ENCODE peak calls at places on chromosomes 13 and 19, in eight cellular contexts. J is lower leg skin, Y is ovary, D is erythroblast, U is adrenal gland, M is A549, C is breast epithelium, E is K562. P is an unnamed sample.

GRCh38 chr13:76009491-76009890 is 373.4 kb downstream of the LMO7 start:
- DNase-seq in J (no peak), Y (no peak), D (no peak), U (no peak), M (peak), C (no peak), E (no peak), P (no peak)

GRCh38 chr13:104900186-104900817 is 1635.2 kb downstream of the EFNB2 start:
- DNase-seq in J (no peak), Y (no peak), D (no peak), U (no peak), M (no peak), C (no peak), E (no peak), P (no peak)

GRCh38 chr13:26558074-26558805 is 757 bp downstream of the WASF3 start:
- DNase-seq in J (no peak), Y (no peak), D (no peak), U (peak), M (no peak), C (no peak), E (no peak), P (no peak)

GRCh38 chr19:4859697-4860096 is 7.8 kb downstream of the PLIN3 start:
- DNase-seq in J (no peak), Y (no peak), D (no peak), U (no peak), M (no peak), C (no peak), E (no peak), P (no peak)

GRCh38 chr19:17424743-17425365 is 5.0 kb downstream of the MVB12A start:
- DNase-seq in J (no peak), Y (peak), D (peak), U (peak), M (no peak), C (no peak), E (peak), P (no peak)

GRCh38 chr19:53388168-53388567 is 6.8 kb upstream of the ZNF765 start:
- DNase-seq in J (no peak), Y (no peak), D (no peak), U (no peak), M (no peak), C (no peak), E (no peak), P (no peak)

GRCh38 chr13:97853550-97853949 is 99.9 kb upstream of the IPO5 start:
- DNase-seq in J (no peak), Y (no peak), D (no peak), U (no peak), M (no peak), C (no peak), E (no peak), P (no peak)

GRCh38 chr19:48511800-48512503 is at the start of gene LMTK3:
- DNase-seq in J (no peak), Y (no peak), D (no peak), U (peak), M (peak), C (no peak), E (peak), P (no peak)

GRCh38 chr13:73782781-73783180 is 351.4 kb downstream of the KLF12 start:
- DNase-seq in J (no peak), Y (no peak), D (no peak), U (no peak), M (no peak), C (no peak), E (no peak), P (no peak)

GRCh38 chr19:12987190-12987589 is 8.1 kb upstream of the NFIX start:
- DNase-seq in J (no peak), Y (no peak), D (no peak), U (no peak), M (no peak), C (no peak), E (no peak), P (no peak)

GRCh38 chr13:22937241-22937640 is 243.5 kb upstream of the SGCG start:
- DNase-seq in J (no peak), Y (no peak), D (no peak), U (no peak), M (no peak), C (no peak), E (no peak), P (no peak)

GRCh38 chr13:98083507-98083906 is 59.4 kb upstream of the FARP1 start:
- DNase-seq in J (no peak), Y (no peak), D (no peak), U (no peak), M (no peak), C (no peak), E (no peak), P (peak)

GRCh38 chr13:78176880-78177279 is 258.2 kb upstream of the EDNRB start:
- DNase-seq in J (no peak), Y (no peak), D (no peak), U (no peak), M (no peak), C (no peak), E (no peak), P (no peak)

GRCh38 chr13:44068169-44068568 is 188.5 kb downstream of the LACC1 start:
- DNase-seq in J (no peak), Y (no peak), D (no peak), U (no peak), M (no peak), C (no peak), E (no peak), P (no peak)

GRCh38 chr13:66563076-66563475 is 667.1 kb downstream of the PCDH9 start:
- DNase-seq in J (no peak), Y (no peak), D (no peak), U (no peak), M (no peak), C (no peak), E (peak), P (no peak)

GRCh38 chr13:114111577-114111976 is 20.8 kb downstream of the RASA3 start:
- DNase-seq in J (no peak), Y (no peak), D (no peak), U (no peak), M (no peak), C (no peak), E (no peak), P (no peak)

GRCh38 chr19:40502647-40503046 is 35.8 kb downstream of the SPTBN4 start:
- DNase-seq in J (no peak), Y (no peak), D (peak), U (no peak), M (peak), C (no peak), E (peak), P (peak)

GRCh38 chr13:96090240-96091101 is 564 bp downstream of the HS6ST3 start:
- DNase-seq in J (no peak), Y (peak), D (peak), U (no peak), M (no peak), C (no peak), E (no peak), P (no peak)

GRCh38 chr19:13689050-13689449 is 75.3 kb upstream of the MRI1 start:
- DNase-seq in J (no peak), Y (no peak), D (peak), U (no peak), M (no peak), C (no peak), E (peak), P (no peak)

GRCh38 chr13:51999525-51999924 is 11.7 kb downstream of the ATP7B start:
- DNase-seq in J (no peak), Y (no peak), D (no peak), U (no peak), M (no peak), C (peak), E (no peak), P (no peak)

GRCh38 chr13:89925107-89925506 is 1422.4 kb upstream of the MIR17HG start:
- DNase-seq in J (no peak), Y (no peak), D (peak), U (no peak), M (no peak), C (no peak), E (peak), P (no peak)

GRCh38 chr19:12365372-12366162 is at the start of gene ZNF442:
- DNase-seq in J (peak), Y (peak), D (peak), U (peak), M (no peak), C (peak), E (peak), P (peak)

GRCh38 chr19:35118268-35119026 is 2.8 kb downstream of the FXYD3 start:
- DNase-seq in J (no peak), Y (no peak), D (no peak), U (no peak), M (no peak), C (no peak), E (no peak), P (no peak)

GRCh38 chr19:31332096-31332495 is 17.1 kb downstream of the TSHZ3 start:
- DNase-seq in J (no peak), Y (no peak), D (no peak), U (no peak), M (no peak), C (no peak), E (no peak), P (no peak)

GRCh38 chr13:22929391-22930126 is 251.2 kb upstream of the SGCG start:
- DNase-seq in J (no peak), Y (no peak), D (no peak), U (no peak), M (no peak), C (no peak), E (no peak), P (no peak)

GRCh38 chr13:110348309-110348625 is 41.2 kb downstream of the COL4A2 start:
- DNase-seq in J (no peak), Y (no peak), D (no peak), U (no peak), M (no peak), C (no peak), E (no peak), P (no peak)

GRCh38 chr19:18401580-18402112 is 4.2 kb upstream of the LRRC25 start:
- DNase-seq in J (peak), Y (no peak), D (peak), U (peak), M (no peak), C (no peak), E (peak), P (no peak)

GRCh38 chr19:28159065-28159464 is 1053.9 kb downstream of the UQCRFS1 start:
- DNase-seq in J (no peak), Y (no peak), D (no peak), U (no peak), M (no peak), C (no peak), E (no peak), P (no peak)

GRCh38 chr13:91123456-91124127 is 223.9 kb upstream of the MIR17HG start:
- DNase-seq in J (no peak), Y (no peak), D (no peak), U (no peak), M (no peak), C (no peak), E (no peak), P (no peak)

GRCh38 chr19:42297034-42297433 is 4.9 kb upstream of the PRR19 start:
- DNase-seq in J (no peak), Y (no peak), D (no peak), U (no peak), M (no peak), C (no peak), E (no peak), P (no peak)

DNA sequence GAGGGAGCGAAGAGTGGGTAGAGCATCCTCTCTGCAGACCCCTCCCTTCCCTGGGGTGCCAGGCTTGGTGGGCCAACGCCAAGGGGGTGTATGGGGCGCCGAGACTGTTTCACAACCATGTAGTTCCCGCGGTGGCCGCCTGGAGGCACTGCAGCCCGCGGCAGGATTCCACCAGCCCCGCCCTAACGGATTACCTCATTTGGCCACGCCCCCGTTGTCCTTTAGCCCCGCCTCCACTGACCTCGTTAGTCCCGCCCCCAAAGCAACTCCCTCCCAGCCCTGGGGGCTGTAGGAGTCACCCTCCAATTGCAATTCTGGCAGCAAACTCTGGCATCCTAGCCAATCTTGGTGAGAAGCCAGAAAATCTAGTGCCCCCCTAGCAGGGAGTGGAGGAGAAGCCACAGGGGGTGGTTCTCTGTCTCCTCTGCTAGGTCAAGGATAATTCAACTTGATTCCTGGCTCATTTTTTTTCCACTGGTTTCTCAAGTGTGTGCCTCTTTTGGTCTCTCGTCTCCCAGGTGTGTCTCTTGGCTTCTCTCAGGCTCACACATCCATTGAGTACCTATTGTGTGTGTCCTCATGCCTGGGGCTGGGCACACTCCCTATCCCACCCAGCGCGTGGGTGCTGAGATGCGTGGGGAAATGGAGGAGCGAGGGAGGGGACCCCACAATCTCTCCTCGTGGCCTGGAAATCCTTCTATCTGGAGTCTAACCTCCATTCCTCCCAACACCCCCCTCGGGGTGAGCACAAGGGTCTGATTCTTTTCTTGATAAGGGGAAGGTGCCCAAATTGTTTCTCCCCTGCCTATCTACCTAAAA is 2.0 kb downstream of the OLFM2 start:
- DNase-seq in J (peak), Y (peak), D (peak), U (peak), M (peak), C (peak), E (peak), P (peak)
- TF ChIP-seq POLR2A in J (no peak), Y (no peak), D (no peak), U (no peak), M (no peak), C (no peak), E (no peak), P (no peak)

GRCh38 chr19:1014161-1015060 is 6.5 kb downstream of the TMEM259 start:
- DNase-seq in J (no peak), Y (no peak), D (no peak), U (no peak), M (no peak), C (no peak), E (no peak), P (no peak)

GRCh38 chr19:1011831-1012333 is 9.0 kb downstream of the TMEM259 start:
- DNase-seq in J (no peak), Y (no peak), D (no peak), U (no peak), M (no peak), C (no peak), E (no peak), P (no peak)

GRCh38 chr19:1010586-1011510 is 10.1 kb downstream of the TMEM259 start:
- DNase-seq in J (no peak), Y (no peak), D (no peak), U (no peak), M (no peak), C (no peak), E (no peak), P (no peak)

GRCh38 chr19:1013218-1013617 is 7.7 kb downstream of the TMEM259 start:
- DNase-seq in J (no peak), Y (no peak), D (no peak), U (no peak), M (no peak), C (no peak), E (no peak), P (no peak)

GRCh38 chr19:1012334-1012733 is 8.6 kb downstream of the TMEM259 start:
- DNase-seq in J (no peak), Y (no peak), D (no peak), U (no peak), M (no peak), C (no peak), E (no peak), P (no peak)
- TF ChIP-seq POLR2A in J (no peak), Y (no peak), D (no peak), U (no peak), M (no peak), C (no peak), E (no peak), P (no peak)

GRCh38 chr19:813359-814107 is 8.2 kb downstream of the PLPPR3 start:
- DNase-seq in J (no peak), Y (no peak), D (no peak), U (no peak), M (no peak), C (no peak), E (no peak), P (no peak)

GRCh38 chr19:816500-816857 is 5.3 kb downstream of the PLPPR3 start:
- DNase-seq in J (no peak), Y (no peak), D (no peak), U (no peak), M (no peak), C (no peak), E (no peak), P (no peak)

GRCh38 chr19:815775-816499 is 5.8 kb downstream of the PLPPR3 start:
- DNase-seq in J (no peak), Y (no peak), D (no peak), U (no peak), M (no peak), C (no peak), E (no peak), P (peak)

GRCh38 chr19:814108-815078 is 7.4 kb downstream of the PLPPR3 start:
- DNase-seq in J (no peak), Y (no peak), D (no peak), U (no peak), M (no peak), C (no peak), E (no peak), P (peak)

DNA sequence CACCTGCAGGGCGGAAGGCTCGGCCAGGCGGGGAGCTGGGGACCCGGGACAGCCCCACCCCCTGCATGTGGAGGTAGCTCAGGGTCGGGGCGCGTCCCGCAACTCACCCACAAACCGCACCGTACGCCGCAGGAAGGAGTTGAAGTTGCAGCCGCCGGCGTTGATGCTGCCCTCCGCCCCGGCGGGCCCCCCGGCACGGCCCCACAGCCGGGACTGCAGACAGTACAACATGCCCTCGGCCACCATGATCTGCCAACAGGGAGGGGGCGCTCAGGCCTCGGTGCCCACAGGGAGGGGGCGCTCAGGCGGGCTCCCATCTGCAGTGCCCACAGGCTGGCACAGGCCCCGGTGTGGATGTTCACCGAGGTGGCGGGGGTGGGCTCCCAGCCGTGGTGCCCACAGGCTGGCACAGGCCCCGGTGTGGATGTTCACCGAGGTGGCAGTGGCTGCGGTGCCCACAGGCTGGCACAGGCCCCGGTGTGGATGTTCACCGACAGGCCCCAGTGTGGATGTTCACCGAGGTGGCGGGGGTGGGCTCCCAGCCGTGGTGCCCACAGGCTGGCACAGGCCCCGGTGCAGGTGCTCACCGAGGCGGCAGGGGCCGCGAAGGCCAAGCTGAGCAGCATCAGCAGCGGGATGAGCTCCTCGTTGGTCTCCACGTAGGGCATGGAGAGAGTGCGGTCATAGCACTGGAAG is 6.5 kb downstream of the PLPPR3 start:
- DNase-seq in J (no peak), Y (no peak), D (no peak), U (no peak), M (no peak), C (no peak), E (no peak), P (no peak)
- TF ChIP-seq POLR2A in J (no peak), Y (no peak), D (no peak), U (no peak), M (no peak), C (no peak), E (no peak), P (no peak)

DNA sequence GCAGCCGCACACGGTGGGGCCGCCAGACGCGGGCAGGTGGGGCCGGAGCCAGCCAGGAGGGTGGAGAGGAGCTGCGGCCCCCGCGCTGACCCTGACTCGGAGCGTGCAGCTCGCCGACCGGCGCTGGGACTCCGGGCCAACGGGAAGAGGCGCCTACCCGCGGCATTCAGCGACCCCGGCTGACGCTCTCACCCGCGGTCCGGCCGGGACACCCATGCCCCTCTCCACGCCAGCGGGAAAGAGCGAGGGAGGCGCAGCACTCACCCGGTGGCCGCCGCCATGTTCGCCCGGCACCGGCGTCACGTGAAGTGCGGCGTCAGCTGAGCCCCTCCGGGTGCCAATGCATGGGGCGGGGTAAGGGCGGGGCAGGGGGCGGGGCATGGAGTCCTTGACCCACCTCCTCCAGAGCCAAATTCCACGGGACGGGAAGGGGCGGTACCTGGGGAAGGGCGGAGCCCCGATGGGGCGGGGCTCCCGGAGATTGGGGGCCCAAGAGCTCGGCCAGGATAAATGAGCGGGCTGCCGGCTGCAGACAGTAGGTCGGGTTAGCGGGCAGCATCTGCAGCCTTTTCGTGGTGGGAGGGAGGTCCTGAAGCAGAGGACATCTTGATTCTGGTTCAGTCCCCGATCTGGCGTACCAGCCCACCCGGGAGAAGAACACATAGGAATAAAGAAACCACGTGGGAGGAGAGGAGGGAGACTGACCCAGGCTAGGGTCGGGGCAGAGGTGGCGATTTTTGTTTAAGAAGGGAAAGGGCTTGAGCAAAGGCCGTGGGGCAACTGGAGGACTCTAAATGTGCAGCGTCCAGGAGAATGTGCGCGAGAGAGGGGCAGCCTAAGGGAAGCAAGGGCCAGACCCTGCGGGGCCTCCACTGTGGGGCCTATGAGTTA is at the start of gene PEPD:
- DNase-seq in J (peak), Y (peak), D (peak), U (peak), M (peak), C (peak), E (peak), P (peak)
- TF ChIP-seq POLR2A in J (no peak), Y (no peak), D (no peak), U (peak), M (peak), C (no peak), E (peak), P (peak)

GRCh38 chr19:1082928-1083816 is 12.0 kb downstream of the POLR2E start:
- DNase-seq in J (no peak), Y (no peak), D (no peak), U (peak), M (no peak), C (no peak), E (no peak), P (no peak)
- TF ChIP-seq POLR2A in J (no peak), Y (no peak), D (no peak), U (no peak), M (no peak), C (no peak), E (no peak), P (no peak)

P was measured in H54.